ENCODE peak calls at places on chromosomes 3 and 15, in eight cellular contexts. L is cardiac muscle cell, G is vagina, F is KBM-7, V is HAP-1, Q is astrocyte of the cerebellum, I is lower lobe of right lung, P is RPMI8226. O is an unnamed sample.

GRCh38 chr3:123290962-123291361 is 89.2 kb downstream of the SEC22A start:
- DNase-seq in Q (no peak), F (no peak), V (no peak), G (peak; percentile 43), L (no peak), P (no peak), I (no peak), O (no peak)

GRCh38 chr3:58608648-58609047 is 31.5 kb upstream of the FAM107A start:
- DNase-seq in F (no peak), L (no peak), G (no peak), V (no peak), Q (no peak), P (no peak), I (no peak), O (no peak)

GRCh38 chr15:71109130-71109529 is 6.1 kb upstream of the THSD4 start:
- DNase-seq in G (no peak), L (no peak), V (no peak), Q (no peak), F (no peak), I (no peak), P (no peak), O (no peak)

GRCh38 chr15:83503595-83504364 is 56.6 kb downstream of the SH3GL3 start:
- DNase-seq in V (no peak), P (no peak), L (no peak), Q (no peak), F (no peak), G (no peak), I (no peak), O (no peak)

GRCh38 chr3:148289159-148289558 is 408.5 kb upstream of the AGTR1 start:
- DNase-seq in I (no peak), G (no peak), L (no peak), Q (no peak), F (no peak), P (no peak), V (no peak), O (no peak)

GRCh38 chr15:79680721-79681120 is 216.1 kb downstream of the MTHFS start:
- DNase-seq in I (no peak), G (no peak), L (no peak), Q (peak; percentile 47), F (no peak), V (no peak), P (no peak), O (no peak)

GRCh38 chr3:87228316-87228715 is 1.2 kb downstream of the CHMP2B start:
- DNase-seq in I (no peak), G (no peak), P (no peak), L (no peak), Q (no peak), V (no peak), F (no peak), O (no peak)

GRCh38 chr3:150874666-150875219 is 30.5 kb downstream of the MINDY4B start:
- DNase-seq in G (no peak), L (no peak), F (no peak), V (no peak), I (no peak), Q (no peak), P (no peak), O (no peak)

GRCh38 chr3:38119248-38119544 is 17.7 kb downstream of the ACAA1 start:
- DNase-seq in Q (no peak), G (no peak), F (no peak), L (no peak), P (no peak), I (no peak), V (no peak), O (no peak)

GRCh38 chr15:35289029-35289617 is 204.0 kb upstream of the NANOGP8 start:
- DNase-seq in L (peak; percentile 75), V (peak; percentile 22), I (no peak), Q (peak; percentile 57), P (no peak), F (peak; percentile 42), G (no peak), O (peak; percentile 28)

O was measured in frontal cortex.